ENCODE peak calls at places on chromosomes 2 and 18, in nine cellular contexts. K is PC-3, N is IMR-90, L is mammary epithelial cell, B is mesendoderm, I is neuronal stem cell, Y is K562, G is A549, E is HCT116. W is an unnamed sample.

GRCh38 chr2:182103531-182103930 is 117.9 kb downstream of the PPP1R1C start:
- DNase-seq in Y (no peak), I (peak), B (peak), E (no peak), K (no peak), G (no peak), L (peak), N (no peak), W (peak)

GRCh38 chr2:127626175-127626574 is 19.8 kb upstream of the GPR17 start:
- DNase-seq in E (no peak), G (no peak), K (no peak), B (no peak), Y (no peak), N (no peak), L (no peak), I (no peak), W (no peak)

GRCh38 chr18:59606193-59607175 is 90.7 kb downstream of the CCBE1 start:
- DNase-seq in Y (no peak), I (no peak), N (peak), E (no peak), G (no peak), L (no peak), K (no peak), B (peak), W (no peak)

GRCh38 chr2:152132321-152132720 is 33.5 kb upstream of the CACNB4 start:
- DNase-seq in K (no peak), L (no peak), E (no peak), G (no peak), Y (no peak), N (peak), B (no peak), I (no peak), W (no peak)

GRCh38 chr2:109562421-109562820 is 51.3 kb downstream of the SEPTIN10 start:
- DNase-seq in Y (no peak), L (peak), K (peak), B (no peak), N (peak), G (peak), I (no peak), E (peak), W (peak)

GRCh38 chr2:108594982-108595464 is 60.8 kb downstream of the LIMS1 start:
- DNase-seq in E (no peak), Y (peak), B (peak), G (no peak), L (peak), N (peak), I (no peak), K (peak), W (peak)

GRCh38 chr18:50748243-50749229 is 71.3 kb downstream of the MRO start:
- DNase-seq in K (no peak), E (no peak), B (peak), I (peak), N (no peak), L (no peak), G (no peak), Y (no peak), W (no peak)

GRCh38 chr18:8673276-8674209 is 31.8 kb upstream of the MTCL1 start:
- DNase-seq in K (peak), I (no peak), E (no peak), B (no peak), N (peak), G (no peak), L (peak), Y (no peak), W (no peak)

GRCh38 chr2:227623225-227623624 is 5.9 kb downstream of the SCYGR4 start:
- DNase-seq in I (no peak), B (no peak), L (peak), N (peak), E (no peak), G (no peak), Y (no peak), K (peak), W (peak)

GRCh38 chr2:37388074-37388473 is 43.6 kb downstream of the QPCT start:
- DNase-seq in E (no peak), N (peak), G (no peak), I (no peak), K (peak), L (peak), Y (no peak), B (no peak), W (peak)

GRCh38 chr18:23727707-23728493 is 38.6 kb downstream of the LAMA3 start:
- DNase-seq in G (no peak), E (no peak), I (no peak), L (no peak), B (no peak), K (no peak), Y (no peak), N (no peak), W (no peak)

GRCh38 chr2:210046851-210047486 is 44.5 kb downstream of the RPE start:
- DNase-seq in E (no peak), L (no peak), I (no peak), Y (no peak), B (peak), G (no peak), N (no peak), K (no peak), W (no peak)

GRCh38 chr2:120912101-120912985 is 176.7 kb downstream of the GLI2 start:
- DNase-seq in E (peak), K (peak), B (no peak), Y (peak), L (no peak), G (peak), I (no peak), N (peak), W (peak)

GRCh38 chr2:164777847-164778246 is 63.8 kb downstream of the COBLL1 start:
- DNase-seq in E (no peak), I (no peak), L (no peak), B (peak), N (no peak), Y (no peak), K (no peak), G (no peak), W (no peak)

GRCh38 chr18:5058768-5059539 is 138.1 kb downstream of the AKAIN1 start:
- DNase-seq in K (no peak), G (no peak), Y (no peak), E (no peak), I (no peak), N (no peak), B (no peak), L (no peak), W (peak)

GRCh38 chr18:53909668-53910067 is 314.8 kb downstream of the MBD2 start:
- DNase-seq in I (no peak), E (peak), K (peak), Y (peak), B (peak), G (peak), L (peak), N (peak), W (peak)

GRCh38 chr2:17615152-17615551 is 74.7 kb downstream of the VSNL1 start:
- DNase-seq in L (no peak), B (no peak), Y (no peak), N (no peak), E (no peak), K (no peak), I (no peak), G (no peak), W (no peak)

GRCh38 chr2:203623616-203624015 is 82.8 kb upstream of the CD28 start:
- DNase-seq in G (no peak), I (no peak), K (no peak), N (peak), B (no peak), Y (no peak), L (peak), E (no peak), W (peak)

GRCh38 chr2:138512672-138513071 is 11.1 kb downstream of the SPOPL start:
- DNase-seq in N (peak), B (no peak), I (no peak), L (peak), E (no peak), Y (no peak), K (peak), G (no peak), W (no peak)

GRCh38 chr2:127177617-127178278 is 42.4 kb downstream of the CYP27C1 start:
- DNase-seq in Y (no peak), I (no peak), B (no peak), N (no peak), G (no peak), E (no peak), L (no peak), K (no peak), W (no peak)

GRCh38 chr2:237433920-237434319 is 20.0 kb upstream of the COL6A3 start:
- DNase-seq in E (no peak), I (no peak), B (no peak), K (peak), L (no peak), G (no peak), N (no peak), Y (no peak), W (no peak)

GRCh38 chr2:37711308-37711731 is 39.9 kb upstream of the CDC42EP3 start:
- DNase-seq in I (no peak), G (peak), K (peak), Y (no peak), B (peak), N (peak), E (peak), L (peak), W (peak)

GRCh38 chr2:228094377-228094921 is 87.0 kb downstream of the SPHKAP start:
- DNase-seq in Y (no peak), I (no peak), N (no peak), E (no peak), K (peak), G (no peak), L (no peak), B (no peak), W (peak)

GRCh38 chr2:241507430-241508239 is 749 bp downstream of the STK25 start:
- DNase-seq in K (peak), Y (peak), B (peak), I (peak), E (no peak), G (peak), N (peak), L (peak), W (peak)

GRCh38 chr18:51278045-51278649 is 80.7 kb upstream of the MEX3C start:
- DNase-seq in L (peak), K (peak), G (peak), B (peak), I (peak), E (peak), Y (peak), N (no peak), W (peak)

GRCh38 chr2:63613391-63613901 is 24.7 kb downstream of the MDH1 start:
- DNase-seq in L (no peak), Y (no peak), N (no peak), E (no peak), G (no peak), I (no peak), K (no peak), B (peak), W (peak)

GRCh38 chr18:37484893-37485834 is 80.4 kb downstream of the CELF4 start:
- DNase-seq in G (peak), K (no peak), I (peak), B (peak), Y (peak), N (peak), E (peak), L (peak), W (peak)

GRCh38 chr2:148926291-148926961 is 51.4 kb downstream of the KIF5C start:
- DNase-seq in K (peak), N (peak), E (peak), Y (peak), I (no peak), L (no peak), B (peak), G (peak), W (peak)

GRCh38 chr18:36187826-36188721 is 777 bp downstream of the MOCOS start:
- DNase-seq in K (peak), L (peak), E (peak), N (peak), I (no peak), B (peak), Y (peak), G (no peak), W (peak)

GRCh38 chr18:3597159-3597977 is 147.4 kb downstream of the TGIF1 start:
- DNase-seq in I (no peak), L (no peak), E (no peak), G (no peak), Y (no peak), K (no peak), B (no peak), N (peak), W (no peak)

GRCh38 chr2:29774624-29775023 is 146.8 kb downstream of the ALK start:
- DNase-seq in Y (no peak), I (no peak), B (no peak), E (no peak), N (no peak), G (no peak), K (no peak), L (no peak), W (no peak)

GRCh38 chr2:239122711-239123110 is 274.8 kb downstream of the TWIST2 start:
- DNase-seq in G (no peak), E (no peak), B (no peak), K (no peak), L (no peak), N (no peak), I (no peak), Y (no peak), W (no peak)

GRCh38 chr2:36650031-36650430 is 46.5 kb upstream of the VIT start:
- DNase-seq in B (peak), K (peak), N (peak), G (peak), E (peak), Y (no peak), I (no peak), L (peak), W (peak)

GRCh38 chr2:162343492-162343823 is 474 bp upstream of the GCA start:
- DNase-seq in K (no peak), Y (no peak), B (no peak), G (no peak), L (no peak), N (no peak), E (no peak), I (no peak), W (no peak)
- H3K4me2 ChIP-seq in K (peak), Y (no peak), B (peak), G (peak), L (peak), N (peak), E (peak), I (peak), W (peak)

GRCh38 chr2:176493909-176494308 is 224.7 kb downstream of the MTX2 start:
- DNase-seq in L (no peak), N (no peak), Y (no peak), B (no peak), E (no peak), I (no peak), G (no peak), K (no peak), W (no peak)

GRCh38 chr2:176500921-176501320 is 231.7 kb downstream of the MTX2 start:
- DNase-seq in B (no peak), I (no peak), L (no peak), N (no peak), G (no peak), K (no peak), Y (no peak), E (no peak), W (peak)

GRCh38 chr2:176494949-176495353 is 225.7 kb downstream of the MTX2 start:
- DNase-seq in E (no peak), G (no peak), L (no peak), N (no peak), I (no peak), Y (no peak), K (no peak), B (no peak), W (peak)

GRCh38 chr2:176493221-176493825 is 224.1 kb downstream of the MTX2 start:
- DNase-seq in L (no peak), G (no peak), K (no peak), I (no peak), Y (no peak), N (no peak), E (no peak), B (no peak), W (no peak)

DNA sequence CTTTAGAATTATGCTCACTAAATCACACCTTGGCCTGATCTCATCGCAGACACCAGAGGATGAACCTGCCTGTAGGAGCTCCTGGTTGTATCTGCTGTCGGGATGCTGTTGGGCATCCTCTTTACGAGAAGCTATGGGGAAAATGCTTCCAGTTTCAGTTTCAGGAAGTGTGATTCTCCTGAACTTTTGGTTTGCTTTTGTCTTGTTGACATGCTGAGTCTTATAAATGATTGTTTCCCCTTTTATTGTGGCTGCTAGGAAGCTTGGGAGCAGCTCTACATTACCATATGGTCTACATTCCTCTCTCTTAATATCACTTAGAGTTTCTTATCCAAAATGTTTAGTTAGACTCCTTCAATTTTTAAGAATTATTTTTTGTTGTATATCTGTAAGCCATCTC is 227.5 kb downstream of the MTX2 start:
- DNase-seq in G (no peak), E (no peak), K (no peak), I (no peak), N (no peak), B (no peak), Y (no peak), L (no peak), W (peak)
- H3K4me2 ChIP-seq in G (no peak), E (no peak), K (no peak), I (no peak), N (peak), B (no peak), Y (no peak), L (no peak), W (peak)

GRCh38 chr2:61707984-61708852 is 145.6 kb downstream of the FAM161A start:
- DNase-seq in E (no peak), B (no peak), G (peak), N (peak), Y (no peak), K (peak), I (no peak), L (peak), W (peak)
- H3K4me2 ChIP-seq in E (no peak), B (no peak), G (peak), N (peak), Y (no peak), K (peak), I (no peak), L (no peak), W (no peak)

GRCh38 chr2:167793725-167794124 is 453.7 kb downstream of the STK39 start:
- DNase-seq in K (no peak), Y (no peak), L (no peak), I (no peak), N (no peak), G (no peak), E (no peak), B (no peak), W (no peak)

GRCh38 chr2:167790189-167790588 is 457.2 kb downstream of the STK39 start:
- DNase-seq in G (no peak), L (no peak), E (no peak), B (no peak), I (no peak), Y (no peak), K (no peak), N (no peak), W (no peak)

GRCh38 chr2:167794554-167795255 is 452.7 kb downstream of the STK39 start:
- DNase-seq in N (no peak), B (no peak), L (no peak), Y (no peak), I (no peak), E (no peak), K (no peak), G (no peak), W (no peak)

GRCh38 chr2:167790781-167791450 is 456.5 kb downstream of the STK39 start:
- DNase-seq in E (no peak), K (no peak), B (no peak), Y (no peak), I (no peak), G (no peak), N (no peak), L (no peak), W (no peak)

DNA sequence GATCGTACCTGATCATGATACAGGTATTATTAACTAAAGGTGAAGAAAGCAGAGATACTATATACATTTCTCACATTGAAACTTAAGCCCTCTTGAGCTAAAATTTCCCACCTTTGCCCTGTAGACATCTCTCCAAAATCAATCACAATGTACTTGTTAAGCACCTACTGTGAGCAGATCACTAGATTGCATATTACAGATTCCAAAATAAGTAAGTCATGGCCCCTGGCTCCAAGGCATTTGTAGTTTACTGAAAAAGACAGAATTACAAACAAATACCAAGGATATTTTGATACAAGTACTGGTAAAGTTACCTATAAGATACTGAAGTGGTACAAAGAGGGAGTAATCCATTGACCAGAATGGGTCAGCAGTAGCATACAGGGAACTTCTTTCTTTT is 455.3 kb downstream of the STK39 start:
- DNase-seq in L (no peak), G (no peak), B (peak), N (no peak), E (no peak), I (no peak), Y (no peak), K (no peak), W (no peak)
- H3K4me2 ChIP-seq in L (no peak), G (no peak), B (no peak), N (no peak), E (no peak), I (no peak), Y (no peak), K (no peak), W (no peak)

GRCh38 chr2:151049746-151050145 is 211.9 kb downstream of the RBM43 start:
- DNase-seq in K (peak), L (peak), Y (no peak), B (peak), I (no peak), N (peak), E (no peak), G (no peak), W (peak)

GRCh38 chr2:151053661-151053990 is 208.0 kb downstream of the RBM43 start:
- DNase-seq in B (no peak), I (no peak), Y (no peak), E (no peak), K (peak), N (no peak), G (no peak), L (peak), W (peak)

GRCh38 chr2:151056870-151057269 is 204.8 kb downstream of the RBM43 start:
- DNase-seq in E (no peak), N (no peak), L (peak), G (no peak), I (no peak), B (no peak), K (peak), Y (no peak), W (peak)

GRCh38 chr2:151052850-151053660 is 208.6 kb downstream of the RBM43 start:
- DNase-seq in B (no peak), I (no peak), N (no peak), E (no peak), L (no peak), G (no peak), Y (no peak), K (no peak), W (peak)

GRCh38 chr2:151051584-151052220 is 210.0 kb downstream of the RBM43 start:
- DNase-seq in L (peak), B (peak), N (peak), E (peak), I (peak), G (peak), K (peak), Y (peak), W (peak)
- H3K4me2 ChIP-seq in L (no peak), B (no peak), N (peak), E (peak), I (no peak), G (peak), K (peak), Y (no peak), W (no peak)

DNA sequence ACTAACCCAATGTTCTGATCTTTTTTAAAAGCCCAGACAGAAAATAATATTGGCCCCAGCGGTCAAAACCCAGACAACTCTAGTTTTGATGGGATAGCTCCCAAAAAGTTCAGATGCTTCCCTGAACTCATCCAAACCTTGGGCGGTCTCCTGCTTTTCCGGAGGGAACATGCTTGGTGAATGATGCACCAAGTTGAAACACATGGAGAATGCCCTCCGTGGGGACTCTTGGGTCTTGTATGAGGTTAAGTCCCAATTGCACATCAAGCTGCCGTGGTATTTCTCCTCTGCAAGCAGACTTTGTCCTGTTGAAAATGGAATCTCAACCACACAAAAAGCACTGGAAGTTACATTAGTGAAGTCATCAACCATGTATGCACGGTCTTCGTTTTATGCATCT is 120.7 kb upstream of the CTAGE1 start:
- DNase-seq in L (no peak), B (no peak), K (no peak), I (no peak), Y (no peak), G (no peak), N (no peak), E (no peak), W (peak)
- H3K4me2 ChIP-seq in L (no peak), B (no peak), K (no peak), I (no peak), Y (no peak), G (no peak), N (no peak), E (no peak), W (peak)

W was measured in GM23248.